ENCODE peak calls at places on chromosomes 1 and 21, in nine cellular contexts. F, A, L, R, N, P, W, S and D are unnamed samples.

GRCh38 chr1:64917328-64917861 is 49.0 kb downstream of the JAK1 start:
- DNase-seq in L (peak; percentile 61), W (peak; percentile 74), S (peak; percentile 96), R (peak; percentile 99), P (no peak), F (peak; percentile 79), N (no peak), A (peak; percentile 28), D (no peak)

GRCh38 chr1:29706936-29707335 is 470.6 kb downstream of the PTPRU start:
- DNase-seq in S (peak; percentile 67), L (peak; percentile 46), P (no peak), N (no peak), A (no peak), F (peak; percentile 74), W (no peak), R (peak; percentile 44), D (peak; percentile 69)

GRCh38 chr1:155255243-155256100 is at the start of gene ENTREP3:
- DNase-seq in R (peak; percentile 78), S (peak; percentile 92), A (peak; percentile 51), N (peak; percentile 91), L (peak; percentile 86), W (peak; percentile 96), P (peak; percentile 61), F (peak; percentile 95), D (peak; percentile 94)

GRCh38 chr1:156676820-156677615 is at the start of gene NES:
- DNase-seq in A (no peak), P (no peak), N (no peak), S (peak; percentile 78), L (no peak), R (peak; percentile 56), W (peak; percentile 91), F (peak; percentile 85), D (no peak)

GRCh38 chr1:182029379-182030331 is 31.9 kb downstream of the ZNF648 start:
- DNase-seq in W (peak; percentile 99), N (peak; percentile 99), R (peak; percentile 63), P (peak; percentile 97), A (peak; percentile 96), L (peak; percentile 99), S (peak; percentile 96), F (peak; percentile 98), D (peak; percentile 99)

GRCh38 chr1:40901886-40902633 is 39.9 kb upstream of the CITED4 start:
- DNase-seq in S (peak; percentile 77), L (no peak), P (no peak), A (no peak), W (peak; percentile 59), R (peak; percentile 77), F (peak; percentile 59), N (no peak), D (peak; percentile 46)

GRCh38 chr1:208595236-208595635 is 351.1 kb upstream of the PLXNA2 start:
- DNase-seq in R (no peak), N (no peak), L (no peak), A (no peak), P (no peak), W (no peak), S (no peak), F (no peak), D (no peak)

GRCh38 chr1:185679220-185679619 is 55.0 kb upstream of the HMCN1 start:
- DNase-seq in L (no peak), N (no peak), R (no peak), W (no peak), S (no peak), P (no peak), F (no peak), A (no peak), D (no peak)

GRCh38 chr1:8516793-8517556 is 199.1 kb downstream of the SLC45A1 start:
- DNase-seq in P (no peak), R (peak; percentile 44), F (no peak), L (no peak), S (peak; percentile 50), A (no peak), N (no peak), W (no peak), D (no peak)

GRCh38 chr1:42335809-42336518 is 929 bp upstream of the FOXJ3 start:
- DNase-seq in F (no peak), L (peak; percentile 34), W (no peak), S (peak; percentile 65), P (no peak), N (no peak), R (peak; percentile 45), A (no peak), D (no peak)

GRCh38 chr1:116559304-116559761 is 11.5 kb downstream of the CD58 start:
- DNase-seq in L (no peak), W (no peak), F (no peak), A (no peak), N (no peak), S (no peak), R (no peak), P (no peak), D (no peak)

GRCh38 chr1:116554924-116555323 is 15.9 kb downstream of the CD58 start:
- DNase-seq in R (no peak), S (no peak), P (no peak), F (no peak), A (no peak), L (no peak), W (no peak), N (no peak), D (no peak)

GRCh38 chr1:116558140-116558549 is 12.7 kb downstream of the CD58 start:
- DNase-seq in S (no peak), N (no peak), F (no peak), L (no peak), W (no peak), P (no peak), R (no peak), A (no peak), D (no peak)

GRCh38 chr1:116557323-116557878 is 13.4 kb downstream of the CD58 start:
- DNase-seq in L (no peak), P (no peak), N (no peak), F (no peak), R (no peak), S (no peak), A (no peak), W (no peak), D (no peak)

GRCh38 chr1:116556289-116557006 is 14.4 kb downstream of the CD58 start:
- DNase-seq in F (peak; percentile 86), S (no peak), R (peak; percentile 48), P (peak; percentile 47), A (peak; percentile 28), N (no peak), W (no peak), L (no peak), D (peak; percentile 72)
- H3K4me1 ChIP-seq in F (no peaks in the 10 kb centered on the region), S (peaks cover 23% of the 10 kb centered on the region), R (no peaks in the 10 kb centered on the region), P (no peaks in the 10 kb centered on the region), A (peaks cover 16% of the 10 kb centered on the region), N (no peaks in the 10 kb centered on the region), W (peaks cover 2% of the 10 kb centered on the region), L (peaks cover 4% of the 10 kb centered on the region), D (peaks cover 16% of the 10 kb centered on the region)

GRCh38 chr1:228845101-228845500 is 109.8 kb downstream of the RHOU start:
- DNase-seq in A (no peak), F (no peak), W (no peak), P (no peak), N (no peak), S (no peak), R (no peak), L (no peak), D (no peak)
- H3K4me1 ChIP-seq in A (no peaks in the 10 kb centered on the region), F (peaks cover 2% of the 10 kb centered on the region), W (peaks cover 2% of the 10 kb centered on the region), P (no peaks in the 10 kb centered on the region), N (peaks cover 12% of the 10 kb centered on the region), S (no peaks in the 10 kb centered on the region), R (peaks cover 8% of the 10 kb centered on the region), L (peaks cover 24% of the 10 kb centered on the region), D (no peaks in the 10 kb centered on the region)

GRCh38 chr1:234969630-234970370 is 158.8 kb downstream of the TOMM20 start:
- DNase-seq in P (no peak), R (peak; percentile 92), A (no peak), S (peak; percentile 89), F (peak; percentile 76), L (peak; percentile 85), N (peak; percentile 88), W (peak; percentile 91), D (peak; percentile 79)
- H3K4me1 ChIP-seq in P (peaks cover 20% of the 10 kb centered on the region), R (peaks cover 33% of the 10 kb centered on the region), A (peaks cover 37% of the 10 kb centered on the region), S (peaks cover 59% of the 10 kb centered on the region), F (no peaks in the 10 kb centered on the region), L (peaks cover 50% of the 10 kb centered on the region), N (peaks cover 69% of the 10 kb centered on the region), W (peaks cover 31% of the 10 kb centered on the region), D (peaks cover 42% of the 10 kb centered on the region)

DNA sequence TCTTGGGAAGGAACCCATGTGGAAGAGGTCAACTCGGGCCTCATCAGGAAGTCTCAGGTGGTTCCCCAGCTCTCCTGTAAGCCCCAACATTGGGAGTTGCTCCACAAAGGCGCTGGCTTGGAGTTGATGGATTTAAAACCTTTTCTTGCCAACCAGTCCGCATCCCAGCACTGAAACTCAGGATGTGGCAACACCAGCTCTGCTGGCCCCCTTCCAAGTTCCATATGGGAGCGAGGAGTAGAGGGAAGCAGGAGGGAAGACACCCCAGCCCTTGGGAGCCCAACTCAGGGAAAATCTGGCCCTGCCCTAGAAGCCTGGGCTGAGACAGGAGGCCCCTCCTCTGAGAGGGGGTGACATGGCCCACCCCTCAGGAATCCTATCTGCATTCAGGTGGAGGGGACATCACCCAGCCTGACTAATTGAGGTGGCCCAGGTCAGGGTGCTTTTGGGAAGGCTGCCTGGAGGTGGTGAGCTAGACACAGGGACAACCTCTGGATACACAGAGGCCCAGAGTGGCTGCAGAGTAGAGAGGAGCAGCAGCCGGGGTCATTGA is 33.1 kb upstream of the DMBX1 start:
- DNase-seq in W (no peak), A (no peak), S (no peak), R (no peak), L (no peak), P (no peak), N (no peak), F (no peak), D (no peak)
- H3K4me1 ChIP-seq in W (no peaks in the 10 kb centered on the region), A (no peaks in the 10 kb centered on the region), S (no peaks in the 10 kb centered on the region), R (no peaks in the 10 kb centered on the region), L (no peaks in the 10 kb centered on the region), P (no peaks in the 10 kb centered on the region), N (no peaks in the 10 kb centered on the region), F (no peaks in the 10 kb centered on the region), D (no peaks in the 10 kb centered on the region)

GRCh38 chr21:44083631-44084291 is 23.4 kb upstream of the PWP2 start:
- DNase-seq in W (peak; percentile 78), R (no peak), P (peak; percentile 50), L (no peak), A (no peak), S (no peak), N (no peak), F (no peak), D (peak; percentile 57)
- H3K4me1 ChIP-seq in W (peaks cover 49% of the 10 kb centered on the region), R (no peaks in the 10 kb centered on the region), P (peaks cover 85% of the 10 kb centered on the region), L (peaks cover 31% of the 10 kb centered on the region), A (no peaks in the 10 kb centered on the region), S (no peaks in the 10 kb centered on the region), N (no peaks in the 10 kb centered on the region), F (no peaks in the 10 kb centered on the region), D (peaks cover 27% of the 10 kb centered on the region)